ENCODE peak calls at places on chromosomes 5 and 9, in nine cellular contexts. G is cerebellar nuclear complex; F is GM04504; Y is hypothalamus; I is left ventricle myocardium inferior; R is iPS DF 19.7; S is stimulated activated CD4-positive, alpha-beta T cell treated with anti-CD3 and anti-CD28 coated beads, Interleukin-12 subunit alpha, Interleukin-12 subunit beta, amount 100 ng/mL, for 24 hours; D is neuronal stem cell; Q is brain microvascular endothelial cell. C is an unnamed sample.

GRCh38 chr5:91419571-91420537 is 36.7 kb upstream of the ARRDC3 start:
- DNase-seq in F (peak), R (no peak), Q (peak), D (peak), I (peak), G (no peak), S (peak), Y (peak), C (no peak)

GRCh38 chr9:35664531-35665470 is at the start of gene ARHGEF39:
- DNase-seq in D (peak), F (no peak), R (no peak), Y (peak), G (no peak), S (peak), I (peak), Q (peak), C (peak)

GRCh38 chr9:96417610-96418073 is 528 bp downstream of the ZNF367 start:
- DNase-seq in D (peak), F (no peak), Q (no peak), G (no peak), R (no peak), I (peak), S (no peak), Y (no peak), C (peak)

GRCh38 chr5:61051267-61051666 is 106.3 kb downstream of the NDUFAF2 start:
- DNase-seq in F (no peak), G (no peak), I (no peak), Y (no peak), D (no peak), S (no peak), Q (peak), R (no peak), C (no peak)

GRCh38 chr9:16241231-16241630 is 629.2 kb downstream of the BNC2 start:
- DNase-seq in D (no peak), I (no peak), S (no peak), R (no peak), Y (no peak), G (no peak), F (no peak), Q (peak), C (no peak)

GRCh38 chr9:111483419-111483861 is 743 bp downstream of the ECPAS start:
- DNase-seq in D (peak), R (no peak), Y (peak), Q (no peak), G (no peak), I (no peak), F (no peak), S (peak), C (no peak)

GRCh38 chr5:72661405-72661804 is 154.2 kb upstream of the ZNF366 start:
- DNase-seq in D (no peak), R (no peak), I (no peak), S (no peak), G (no peak), F (no peak), Q (no peak), Y (no peak), C (no peak)

GRCh38 chr9:99822096-99822595 is 461 bp downstream of the NR4A3 start:
- DNase-seq in R (no peak), Y (peak), G (no peak), S (no peak), I (no peak), Q (no peak), F (no peak), D (no peak), C (peak)

GRCh38 chr5:151812757-151813309 is 41.1 kb downstream of the G3BP1 start:
- DNase-seq in F (no peak), S (no peak), Q (peak), R (no peak), D (no peak), I (no peak), Y (no peak), G (no peak), C (no peak)

GRCh38 chr9:2824564-2824963 is 19.3 kb downstream of the PUM3 start:
- DNase-seq in I (no peak), F (no peak), S (no peak), G (no peak), D (no peak), Q (no peak), Y (no peak), R (no peak), C (no peak)

GRCh38 chr9:34521406-34522045 is 1.3 kb downstream of the ENHO start:
- DNase-seq in Y (no peak), R (no peak), D (no peak), G (no peak), I (no peak), Q (no peak), F (no peak), S (no peak), C (no peak)

GRCh38 chr9:134554011-134554749 is 87.4 kb upstream of the COL5A1 start:
- DNase-seq in S (no peak), Y (no peak), F (no peak), Q (no peak), I (peak), G (no peak), D (no peak), R (no peak), C (peak)

GRCh38 chr9:37035472-37036236 is 1.6 kb upstream of the PAX5 start:
- DNase-seq in Q (no peak), S (no peak), Y (no peak), F (no peak), R (no peak), I (no peak), D (no peak), G (no peak), C (peak)

GRCh38 chr9:112864413-112864812 is 26.3 kb downstream of the SLC46A2 start:
- DNase-seq in F (no peak), D (no peak), I (no peak), Q (no peak), G (no peak), S (no peak), R (no peak), Y (no peak), C (no peak)